ENCODE peak calls at places on chromosomes 2 and 18, in six cellular contexts. M, X, A, B, T and H are unnamed samples.

GRCh38 chr2:239717319-239717675 is 307.8 kb downstream of the NDUFA10 start:
- DNase-seq in A (no peak), M (no peak), X (no peak), T (no peak), B (no peak), H (no peak)

GRCh38 chr2:218260742-218261423 is at the start of gene GPBAR1:
- DNase-seq in A (no peak), T (no peak), M (no peak), B (no peak), X (no peak), H (peak)

GRCh38 chr2:3666613-3666975 is 8.6 kb downstream of the ALLC start:
- DNase-seq in X (no peak), A (no peak), B (no peak), T (no peak), M (no peak), H (no peak)

GRCh38 chr2:45612265-45612664 is 1.2 kb upstream of the SRBD1 start:
- DNase-seq in T (no peak), M (no peak), X (no peak), A (no peak), B (no peak), H (no peak)

GRCh38 chr2:44097322-44097907 is 71.3 kb upstream of the PPM1B start:
- DNase-seq in X (no peak), M (no peak), T (no peak), A (no peak), B (no peak), H (no peak)

GRCh38 chr2:1876352-1876751 is 132.0 kb upstream of the PXDN start:
- DNase-seq in M (no peak), A (no peak), B (no peak), X (no peak), T (no peak), H (no peak)

GRCh38 chr2:156401863-156402262 is 34.3 kb upstream of the GPD2 start:
- DNase-seq in B (no peak), X (no peak), T (no peak), M (no peak), A (no peak), H (no peak)

GRCh38 chr2:151805961-151806360 is 22.3 kb downstream of the ARL5A start:
- DNase-seq in A (no peak), B (no peak), T (no peak), X (no peak), M (no peak), H (no peak)

GRCh38 chr2:25279091-25279651 is 62.6 kb downstream of the DNMT3A start:
- DNase-seq in M (no peak), T (no peak), B (peak), A (no peak), X (no peak), H (no peak)

GRCh38 chr2:72576861-72577260 is 249.0 kb downstream of the EXOC6B start:
- DNase-seq in T (no peak), M (no peak), X (no peak), A (no peak), B (no peak), H (no peak)

DNA sequence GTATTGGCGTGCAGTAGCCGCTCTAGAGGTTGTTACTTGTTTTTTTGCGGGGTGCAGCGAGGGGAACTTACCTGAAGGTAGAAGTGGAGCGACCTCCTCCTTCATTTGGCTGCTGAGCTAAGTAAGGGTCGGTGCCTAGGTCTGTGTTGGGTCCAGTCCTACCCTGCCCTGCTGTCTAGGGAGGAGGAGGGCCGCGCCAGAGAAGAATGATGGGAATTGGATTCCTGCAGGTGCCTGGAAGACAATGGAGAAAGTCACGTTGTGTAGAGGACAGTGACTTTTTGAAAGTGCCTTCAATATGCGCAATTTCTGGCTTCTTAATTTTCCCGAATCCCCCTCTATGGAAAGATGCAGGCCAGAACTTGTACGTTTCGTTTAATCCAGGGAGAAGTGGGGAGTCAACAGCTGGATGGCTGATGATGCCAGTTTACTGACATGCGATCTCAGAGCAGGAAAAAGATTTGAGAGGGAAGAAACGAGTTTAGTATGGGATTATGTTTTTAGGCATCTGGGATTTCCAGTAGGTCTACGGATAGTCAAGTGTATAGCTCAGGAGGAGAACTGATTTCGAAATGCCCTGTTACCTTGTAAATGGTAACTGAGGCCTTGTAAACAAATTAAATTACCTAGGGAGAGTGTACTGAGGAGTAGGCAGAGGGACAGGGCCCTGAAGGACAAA is 653 bp downstream of the MRPS9 start:
- DNase-seq in B (no peak), A (no peak), X (peak), T (no peak), M (peak), H (no peak)
- TF ChIP-seq JUND in B (no peak), A (no peak), X (no peak), T (no peak), M (no peak), H (no peak)

DNA sequence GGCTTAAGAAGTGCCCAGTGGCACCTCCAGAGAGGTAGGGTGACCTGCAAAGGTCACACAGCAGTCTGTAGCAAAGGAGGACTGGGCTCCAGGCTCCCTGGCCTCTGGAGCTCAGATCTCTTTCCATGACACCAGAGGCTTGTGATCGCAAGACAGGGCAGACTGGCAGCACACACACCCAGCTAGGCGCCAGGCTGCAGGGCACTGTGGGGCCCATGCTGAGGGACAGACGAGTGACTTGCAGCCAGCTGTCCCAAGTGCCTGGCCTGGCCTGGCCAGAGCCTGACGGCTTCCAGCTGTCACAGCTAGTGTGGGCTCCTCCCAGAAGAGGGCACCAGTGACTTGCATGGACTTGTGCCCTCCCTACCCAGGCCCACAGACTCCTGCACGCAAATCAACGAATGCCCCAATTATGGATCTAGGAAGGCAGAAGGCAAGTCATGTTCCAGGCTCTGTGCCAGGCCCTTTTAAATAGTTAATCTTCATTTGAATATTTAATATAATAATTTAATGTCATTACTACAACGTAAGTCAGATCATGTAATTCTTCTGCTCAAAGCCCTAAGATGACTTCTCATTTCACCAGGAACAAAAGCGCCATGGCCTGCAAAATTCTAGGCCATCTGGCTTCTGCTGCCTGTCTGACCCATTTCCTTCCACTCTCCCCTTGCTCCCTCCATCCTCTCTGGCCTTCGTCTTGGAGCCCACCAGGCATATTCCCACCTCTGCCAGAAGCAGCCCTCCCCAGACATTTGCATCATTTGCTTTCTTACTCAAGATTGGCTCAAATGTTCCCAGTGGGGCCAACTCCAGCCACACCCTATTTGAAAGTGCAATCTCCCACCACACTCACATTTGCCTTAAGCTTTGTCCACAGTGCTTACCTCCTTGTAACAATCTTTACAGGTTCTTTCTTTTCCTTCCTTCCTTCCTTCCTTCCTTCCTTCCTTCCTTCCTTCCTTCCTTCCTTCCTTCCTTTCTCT is 3.7 kb upstream of the SPEG start:
- DNase-seq in B (no peak), X (peak), A (no peak), T (no peak), M (no peak), H (peak)
- TF ChIP-seq JUND in B (no peak), X (no peak), A (no peak), T (no peak), M (no peak), H (no peak)

GRCh38 chr2:62286089-62286785 is 90.3 kb downstream of the B3GNT2 start:
- DNase-seq in A (no peak), B (no peak), M (no peak), T (no peak), X (no peak), H (no peak)

GRCh38 chr2:62284980-62285379 is 89.1 kb downstream of the B3GNT2 start:
- DNase-seq in T (no peak), B (no peak), M (no peak), X (no peak), A (peak), H (no peak)

GRCh38 chr2:62291052-62291451 is 95.1 kb downstream of the B3GNT2 start:
- DNase-seq in A (no peak), X (no peak), B (no peak), M (no peak), T (no peak), H (no peak)

GRCh38 chr2:62287335-62287734 is 91.4 kb downstream of the B3GNT2 start:
- DNase-seq in T (no peak), M (no peak), B (no peak), A (no peak), X (no peak), H (no peak)

GRCh38 chr2:62287895-62288589 is 92.1 kb downstream of the B3GNT2 start:
- DNase-seq in A (peak), M (no peak), T (no peak), X (peak), B (peak), H (no peak)
- TF ChIP-seq JUND in A (no peak), M (no peak), T (no peak), X (no peak), B (no peak), H (no peak)

GRCh38 chr2:54673501-54673998 is 49.9 kb upstream of the EML6 start:
- DNase-seq in B (no peak), T (no peak), A (no peak), M (no peak), X (no peak), H (no peak)
- TF ChIP-seq JUND in B (no peak), T (no peak), A (no peak), M (no peak), X (no peak), H (no peak)

GRCh38 chr2:100283724-100284501 is 38.4 kb downstream of the LONRF2 start:
- DNase-seq in M (peak), X (no peak), T (no peak), A (peak), B (no peak), H (no peak)
- TF ChIP-seq JUND in M (peak), X (peak), T (no peak), A (no peak), B (no peak), H (no peak)

DNA sequence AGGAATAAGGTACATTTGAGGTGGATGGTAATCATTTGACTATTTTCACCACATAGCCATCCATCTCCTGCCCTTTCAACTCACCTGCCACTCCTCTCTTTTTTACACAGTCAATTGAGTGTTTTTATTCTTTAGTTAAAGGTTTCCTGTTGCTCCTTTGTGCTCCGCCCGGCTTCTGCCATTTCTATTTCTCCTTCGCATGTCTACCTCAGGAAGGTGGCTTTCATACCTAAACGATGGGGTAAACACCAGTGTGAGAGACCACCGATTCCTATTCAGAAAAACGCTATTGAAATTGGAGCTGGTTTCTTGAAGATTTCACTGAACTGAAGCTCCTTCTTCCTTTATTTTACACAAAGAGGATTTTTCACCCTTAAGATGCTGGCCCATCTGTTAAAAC is 1628.0 kb upstream of the PIK3C3 start:
- DNase-seq in X (no peak), A (no peak), T (peak), M (no peak), B (no peak), H (no peak)
- TF ChIP-seq JUND in X (no peak), A (no peak), T (no peak), M (no peak), B (no peak), H (no peak)

GRCh38 chr2:8380026-8380425 is 301.8 kb upstream of the ID2 start:
- DNase-seq in T (no peak), B (no peak), M (no peak), X (no peak), A (no peak), H (no peak)

GRCh38 chr2:8382485-8382884 is 299.4 kb upstream of the ID2 start:
- DNase-seq in M (no peak), B (no peak), X (no peak), A (no peak), T (no peak), H (no peak)

GRCh38 chr2:8378016-8378810 is 303.6 kb upstream of the ID2 start:
- DNase-seq in A (no peak), T (no peak), X (no peak), B (peak), M (no peak), H (peak)

GRCh38 chr2:8379134-8379533 is 302.7 kb upstream of the ID2 start:
- DNase-seq in M (no peak), X (no peak), A (no peak), T (no peak), B (no peak), H (no peak)

GRCh38 chr2:8380573-8380972 is 301.3 kb upstream of the ID2 start:
- DNase-seq in B (no peak), T (no peak), A (no peak), X (no peak), M (no peak), H (no peak)
- TF ChIP-seq JUND in B (no peak), T (no peak), A (no peak), X (no peak), M (no peak), H (no peak)